ENCODE peak calls at places on chromosomes 11 and 22, in six cellular contexts. One of them, this sample, is unnamed.

GRCh38 chr22:49519117-49519737 is 308.4 kb downstream of the BRD1 start:
- DNase-seq in HepG2: no peak
- DNase-seq in GM12878: no peak
- DNase-seq in H1: no peak
- DNase-seq in GM12891: no peak
- DNase-seq in K562: no peak
- DNase-seq in this sample: no peak

GRCh38 chr22:46958191-46958590 is 195.7 kb downstream of the TBC1D22A start:
- DNase-seq in GM12878: no peak
- DNase-seq in GM12891: no peak
- DNase-seq in HepG2: no peak
- DNase-seq in H1: no peak
- DNase-seq in K562: no peak
- DNase-seq in this sample: no peak

GRCh38 chr22:48942698-48943566 is 884.7 kb downstream of the BRD1 start:
- DNase-seq in H1: peak
- DNase-seq in HepG2: no peak
- DNase-seq in GM12891: no peak
- DNase-seq in GM12878: no peak
- DNase-seq in K562: no peak
- DNase-seq in this sample: no peak

GRCh38 chr11:64447717-64448598 is 89.0 kb downstream of the RPS6KA4 start:
- DNase-seq in GM12878: peak
- DNase-seq in K562: no peak
- DNase-seq in H1: no peak
- DNase-seq in GM12891: peak
- DNase-seq in HepG2: no peak
- DNase-seq in this sample: no peak

GRCh38 chr11:112298535-112298934 is 37.9 kb upstream of the PLET1 start:
- DNase-seq in H1: no peak
- DNase-seq in K562: no peak
- DNase-seq in GM12878: no peak
- DNase-seq in HepG2: no peak
- DNase-seq in GM12891: no peak
- DNase-seq in this sample: no peak

GRCh38 chr11:126992065-126992803 is 8.3 kb downstream of the KIRREL3 start:
- DNase-seq in H1: no peak
- DNase-seq in HepG2: no peak
- DNase-seq in GM12891: no peak
- DNase-seq in K562: no peak
- DNase-seq in GM12878: no peak
- DNase-seq in this sample: no peak

GRCh38 chr22:37229012-37229804 is 14.9 kb downstream of the RAC2 start:
- DNase-seq in K562: peak
- DNase-seq in H1: no peak
- DNase-seq in HepG2: no peak
- DNase-seq in GM12891: no peak
- DNase-seq in GM12878: no peak
- DNase-seq in this sample: no peak

GRCh38 chr22:48957987-48958321 is 869.7 kb downstream of the BRD1 start:
- DNase-seq in GM12878: no peak
- DNase-seq in K562: no peak
- DNase-seq in HepG2: no peak
- DNase-seq in GM12891: no peak
- DNase-seq in H1: no peak
- DNase-seq in this sample: no peak

GRCh38 chr11:4190098-4190497 is 95.5 kb downstream of the RRM1 start:
- DNase-seq in H1: peak
- DNase-seq in K562: no peak
- DNase-seq in GM12878: no peak
- DNase-seq in HepG2: no peak
- DNase-seq in GM12891: no peak
- DNase-seq in this sample: no peak

GRCh38 chr22:38348751-38349496 is 31.7 kb upstream of the CSNK1E start:
- DNase-seq in GM12891: no peak
- DNase-seq in K562: no peak
- DNase-seq in HepG2: no peak
- DNase-seq in GM12878: no peak
- DNase-seq in H1: peak
- DNase-seq in this sample: no peak

GRCh38 chr11:18723991-18724390 is 2.0 kb downstream of the IGSF22 start:
- DNase-seq in GM12891: no peak
- DNase-seq in HepG2: no peak
- DNase-seq in GM12878: no peak
- DNase-seq in K562: no peak
- DNase-seq in H1: no peak
- DNase-seq in this sample: no peak

GRCh38 chr11:91790873-91791468 is 433.6 kb upstream of the FAT3 start:
- DNase-seq in GM12878: no peak
- DNase-seq in HepG2: no peak
- DNase-seq in K562: no peak
- DNase-seq in H1: no peak
- DNase-seq in GM12891: no peak
- DNase-seq in this sample: no peak

GRCh38 chr11:95330332-95330731 is 99.3 kb upstream of the SESN3 start:
- DNase-seq in HepG2: no peak
- DNase-seq in K562: no peak
- DNase-seq in GM12891: no peak
- DNase-seq in H1: no peak
- DNase-seq in GM12878: no peak
- DNase-seq in this sample: no peak

GRCh38 chr11:124072147-124072546 is 31.0 kb upstream of the OR10G7 start:
- DNase-seq in K562: no peak
- DNase-seq in HepG2: no peak
- DNase-seq in GM12891: no peak
- DNase-seq in H1: no peak
- DNase-seq in GM12878: no peak
- DNase-seq in this sample: no peak

GRCh38 chr11:124068711-124069110 is 27.6 kb upstream of the OR10G7 start:
- DNase-seq in H1: no peak
- DNase-seq in HepG2: no peak
- DNase-seq in GM12891: no peak
- DNase-seq in K562: no peak
- DNase-seq in GM12878: no peak
- DNase-seq in this sample: no peak

GRCh38 chr11:124070906-124071621 is 29.9 kb upstream of the OR10G7 start:
- DNase-seq in GM12891: peak
- DNase-seq in HepG2: peak
- DNase-seq in GM12878: peak
- DNase-seq in H1: peak
- DNase-seq in K562: peak
- DNase-seq in this sample: no peak

GRCh38 chr11:124071622-124071948 is 30.5 kb upstream of the OR10G7 start:
- DNase-seq in HepG2: no peak
- DNase-seq in GM12878: no peak
- DNase-seq in H1: no peak
- DNase-seq in K562: no peak
- DNase-seq in GM12891: no peak
- DNase-seq in this sample: no peak

DNA sequence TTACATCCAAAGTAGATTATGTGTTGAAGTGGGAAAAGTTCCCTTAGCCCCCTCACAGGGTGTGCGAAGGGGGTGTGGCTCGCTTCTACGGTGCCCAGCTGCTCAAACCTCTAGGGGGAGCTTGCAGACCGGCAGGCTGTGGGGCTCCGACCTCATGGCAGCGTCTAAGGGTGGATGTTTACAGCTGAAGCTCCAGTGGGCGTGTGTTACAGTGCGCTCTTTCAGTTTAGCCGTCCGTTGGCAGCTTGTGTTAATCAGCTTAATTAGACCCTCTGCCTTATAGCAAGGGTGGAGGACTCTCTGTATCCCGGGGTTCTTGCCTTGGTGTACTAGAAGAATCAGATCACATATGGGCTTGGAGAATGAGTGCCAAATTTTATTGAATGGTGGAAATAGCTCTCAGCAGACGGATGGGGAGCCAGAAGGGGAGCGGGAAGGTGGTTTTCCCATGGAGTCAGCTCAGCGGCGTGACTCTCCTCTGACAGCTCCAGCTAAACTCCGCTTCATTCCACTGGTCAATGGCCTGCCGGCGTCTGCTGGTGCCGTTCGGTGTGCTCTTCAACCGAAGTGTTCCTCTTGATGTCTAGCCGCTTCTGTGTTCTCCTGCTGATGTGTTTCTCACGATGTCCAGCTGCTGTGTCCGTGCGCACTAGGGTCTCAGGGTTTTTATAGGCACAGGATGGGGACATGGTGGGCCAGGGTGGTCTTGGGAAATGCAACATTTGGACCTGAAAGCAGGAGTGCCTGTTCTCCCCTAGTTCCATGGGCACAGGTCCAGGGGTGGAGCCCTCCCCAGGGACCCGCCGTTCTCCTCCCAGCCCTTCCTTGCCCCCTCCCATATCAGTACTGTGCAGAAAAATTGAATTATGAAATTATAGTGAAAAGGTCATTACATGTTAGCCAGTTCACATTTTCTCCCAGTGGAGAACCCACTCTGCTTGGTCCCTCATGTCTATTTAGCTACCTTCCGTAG is 28.6 kb upstream of the OR10G7 start:
- DNase-seq in HepG2: peak
- DNase-seq in H1: peak
- DNase-seq in GM12878: peak
- DNase-seq in GM12891: no peak
- DNase-seq in K562: peak
- DNase-seq in this sample: no peak
- TF ChIP-seq POLR2A in HepG2: no peak
- TF ChIP-seq POLR2A in H1: no peak
- TF ChIP-seq POLR2A in GM12878: no peak
- TF ChIP-seq POLR2A in GM12891: no peak
- TF ChIP-seq POLR2A in K562: no peak
- TF ChIP-seq POLR2A in this sample: no peak

GRCh38 chr22:32411388-32411787 is 659 bp downstream of the RTCB start:
- DNase-seq in H1: no peak
- DNase-seq in GM12891: no peak
- DNase-seq in K562: no peak
- DNase-seq in GM12878: no peak
- DNase-seq in HepG2: peak
- DNase-seq in this sample: no peak
- TF ChIP-seq TAF1 in H1: no peak
- TF ChIP-seq TAF1 in GM12891: no peak
- TF ChIP-seq TAF1 in K562: no peak
- TF ChIP-seq TAF1 in GM12878: no peak
- TF ChIP-seq TAF1 in HepG2: no peak
- TF ChIP-seq TAF1 in this sample: no peak

GRCh38 chr11:78560826-78561484 is 13.7 kb downstream of the NARS2 start:
- DNase-seq in K562: no peak
- DNase-seq in HepG2: peak
- DNase-seq in GM12878: no peak
- DNase-seq in H1: no peak
- DNase-seq in GM12891: no peak
- DNase-seq in this sample: no peak
- TF ChIP-seq POLR2AphosphoS5 in K562: no peak
- TF ChIP-seq POLR2AphosphoS5 in HepG2: no peak
- TF ChIP-seq POLR2AphosphoS5 in GM12878: no peak
- TF ChIP-seq POLR2AphosphoS5 in H1: no peak
- TF ChIP-seq POLR2AphosphoS5 in GM12891: no peak
- TF ChIP-seq POLR2AphosphoS5 in this sample: no peak

DNA sequence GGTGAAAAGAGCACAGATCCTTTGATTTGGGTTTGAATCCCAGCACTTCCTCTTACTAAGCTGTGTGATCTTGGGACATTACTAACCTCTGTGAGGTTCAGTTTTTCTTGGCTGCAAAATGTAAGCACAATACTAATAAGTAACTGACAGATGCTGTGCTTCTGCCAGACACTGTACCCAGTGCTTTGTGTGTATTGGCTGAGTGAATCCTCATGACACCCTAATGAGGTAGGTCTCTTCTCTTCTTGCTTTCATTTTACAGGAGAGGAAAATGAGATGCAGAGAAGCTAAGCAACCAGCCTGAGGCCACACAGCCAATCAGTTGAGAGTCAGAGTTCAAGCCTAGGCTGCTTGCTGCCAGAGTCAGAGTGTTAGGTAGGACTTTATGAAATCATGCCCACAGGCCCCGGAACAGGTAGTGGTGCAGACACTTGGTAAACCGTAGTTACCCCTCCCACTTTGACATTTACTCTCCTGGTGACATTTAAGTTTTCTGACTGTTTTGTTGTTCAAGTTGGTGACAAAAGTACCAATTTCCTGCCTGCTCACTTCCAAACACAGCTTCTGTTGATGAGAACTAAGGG is 21.2 kb downstream of the PTPRJ start:
- DNase-seq in GM12891: no peak
- DNase-seq in HepG2: no peak
- DNase-seq in GM12878: no peak
- DNase-seq in K562: no peak
- DNase-seq in H1: no peak
- DNase-seq in this sample: no peak
- TF ChIP-seq POLR2A in GM12891: peak
- TF ChIP-seq POLR2A in HepG2: no peak
- TF ChIP-seq POLR2A in GM12878: peak
- TF ChIP-seq POLR2A in K562: no peak
- TF ChIP-seq POLR2A in H1: no peak
- TF ChIP-seq POLR2A in this sample: no peak

GRCh38 chr11:20038364-20038893 is 121.8 kb downstream of the DBX1 start:
- DNase-seq in GM12878: no peak
- DNase-seq in K562: no peak
- DNase-seq in H1: no peak
- DNase-seq in GM12891: no peak
- DNase-seq in HepG2: no peak
- DNase-seq in this sample: no peak
- TF ChIP-seq TAF1 in GM12878: no peak
- TF ChIP-seq TAF1 in K562: no peak
- TF ChIP-seq TAF1 in H1: no peak
- TF ChIP-seq TAF1 in GM12891: no peak
- TF ChIP-seq TAF1 in HepG2: no peak
- TF ChIP-seq TAF1 in this sample: no peak

GRCh38 chr22:24359452-24360120 is 67.8 kb upstream of the ADORA2A start:
- DNase-seq in GM12891: no peak
- DNase-seq in H1: no peak
- DNase-seq in HepG2: peak
- DNase-seq in GM12878: no peak
- DNase-seq in K562: no peak
- DNase-seq in this sample: no peak

GRCh38 chr22:24361976-24362646 is 65.3 kb upstream of the ADORA2A start:
- DNase-seq in K562: no peak
- DNase-seq in HepG2: no peak
- DNase-seq in GM12891: no peak
- DNase-seq in GM12878: no peak
- DNase-seq in H1: no peak
- DNase-seq in this sample: no peak

GRCh38 chr22:24355574-24355973 is 71.8 kb upstream of the ADORA2A start:
- DNase-seq in GM12878: no peak
- DNase-seq in GM12891: no peak
- DNase-seq in HepG2: no peak
- DNase-seq in H1: no peak
- DNase-seq in K562: no peak
- DNase-seq in this sample: no peak

GRCh38 chr22:24358105-24358836 is 69.1 kb upstream of the ADORA2A start:
- DNase-seq in GM12891: no peak
- DNase-seq in K562: no peak
- DNase-seq in H1: no peak
- DNase-seq in GM12878: no peak
- DNase-seq in HepG2: no peak
- DNase-seq in this sample: no peak

GRCh38 chr22:24357547-24357946 is 69.9 kb upstream of the ADORA2A start:
- DNase-seq in GM12891: no peak
- DNase-seq in H1: no peak
- DNase-seq in GM12878: no peak
- DNase-seq in HepG2: no peak
- DNase-seq in K562: no peak
- DNase-seq in this sample: no peak
- TF ChIP-seq POLR2AphosphoS5 in GM12891: no peak
- TF ChIP-seq POLR2AphosphoS5 in H1: no peak
- TF ChIP-seq POLR2AphosphoS5 in GM12878: no peak
- TF ChIP-seq POLR2AphosphoS5 in HepG2: no peak
- TF ChIP-seq POLR2AphosphoS5 in K562: no peak
- TF ChIP-seq POLR2AphosphoS5 in this sample: no peak

This sample was measured in GM12892.